ENCODE peak calls at places on chromosomes 6 and 20, in eight cellular contexts. I is activated CD4-positive, alpha-beta T cell treated with anti-CD3 and anti-CD28 coated beads, Interleukin-2, amount 50 U/mL, for 24 hours; W is stimulated activated CD4-positive, alpha-beta T cell treated with anti-CD3 and anti-CD28 coated beads, Interleukin-4, amount 100 ng/mL, for 1 hour; U is fibroblast of the aortic adventitia; B is lower lobe of right lung; X is GM23338; J is KG1; E is fibroblast of lung. F is an unnamed sample.

GRCh38 chr20:409697-410559 is 1.8 kb downstream of the RBCK1 start:
- DNase-seq in U (no peak), W (no peak), I (no peak), J (no peak), X (no peak), E (no peak), B (no peak), F (no peak)

GRCh38 chr6:130836071-130836670 is 9.0 kb downstream of the SMLR1 start:
- DNase-seq in W (no peak), B (no peak), J (no peak), E (no peak), U (no peak), I (no peak), X (no peak), F (no peak)

GRCh38 chr20:49278817-49279676 is 1.2 kb upstream of the ZNFX1 start:
- DNase-seq in W (peak; percentile 38), E (no peak), J (no peak), X (no peak), I (peak; percentile 53), U (no peak), B (peak; percentile 54), F (peak; percentile 67)

GRCh38 chr6:134363323-134364039 is 45.6 kb upstream of the SGK1 start:
- DNase-seq in W (no peak), J (no peak), X (no peak), B (no peak), I (no peak), E (peak; percentile 85), U (peak; percentile 76), F (no peak)

GRCh38 chr6:137933696-137934095 is 66.6 kb downstream of the TNFAIP3 start:
- DNase-seq in E (peak; percentile 82), B (no peak), X (no peak), J (no peak), I (no peak), W (no peak), U (peak; percentile 99), F (no peak)

GRCh38 chr20:15162061-15162740 is 824.8 kb upstream of the FLRT3 start:
- DNase-seq in W (no peak), X (no peak), B (no peak), U (peak; percentile 1), E (no peak), J (no peak), I (no peak), F (no peak)

GRCh38 chr20:24309596-24309995 is 159.8 kb upstream of the SYNDIG1 start:
- DNase-seq in X (no peak), E (peak; percentile 31), W (no peak), U (peak; percentile 52), J (no peak), I (no peak), B (no peak), F (peak; percentile 74)

GRCh38 chr20:48257833-48258232 is 472.6 kb upstream of the SULF2 start:
- DNase-seq in W (no peak), B (no peak), X (no peak), U (no peak), E (no peak), I (no peak), J (no peak), F (no peak)

F was measured in NCI-H82.